ENCODE peak calls at places on chromosomes 12 and 14, in nine cellular contexts. H, L, U, N, E, W, P, M and J are unnamed samples.

GRCh38 chr12:63151061-63151897 is at the start of gene AVPR1A:
- DNase-seq in H (no peak), L (peak), U (no peak), N (peak), E (no peak), W (peak), P (no peak), M (no peak), J (no peak)

GRCh38 chr12:122985590-122986257 is 5.2 kb downstream of the ARL6IP4 start:
- DNase-seq in H (no peak), L (peak), U (no peak), N (no peak), E (no peak), W (no peak), P (no peak), M (no peak), J (no peak)

GRCh38 chr12:47274725-47275124 is 195.0 kb upstream of the AMIGO2 start:
- DNase-seq in H (no peak), L (no peak), U (no peak), N (no peak), E (no peak), W (no peak), P (no peak), M (no peak), J (no peak)

GRCh38 chr14:26995301-26995700 is 397.5 kb upstream of the NOVA1 start:
- DNase-seq in H (no peak), L (no peak), U (no peak), N (no peak), E (no peak), W (no peak), P (no peak), M (no peak), J (no peak)

GRCh38 chr14:24422261-24422660 is 7.2 kb downstream of the CBLN3 start:
- DNase-seq in H (no peak), L (no peak), U (no peak), N (peak), E (no peak), W (no peak), P (no peak), M (no peak), J (no peak)

GRCh38 chr12:67068204-67068731 is 200.9 kb upstream of the CAND1 start:
- DNase-seq in H (peak), L (no peak), U (no peak), N (peak), E (no peak), W (peak), P (no peak), M (no peak), J (no peak)

GRCh38 chr12:121668750-121669524 is 517 bp downstream of the MORN3 start:
- DNase-seq in H (peak), L (no peak), U (peak), N (no peak), E (no peak), W (peak), P (no peak), M (no peak), J (no peak)

GRCh38 chr12:20451759-20452158 is 83.4 kb downstream of the PDE3A start:
- DNase-seq in H (no peak), L (no peak), U (no peak), N (no peak), E (no peak), W (no peak), P (no peak), M (no peak), J (peak)

GRCh38 chr12:121175383-121176119 is 34.4 kb upstream of the P2RX4 start:
- DNase-seq in H (no peak), L (peak), U (no peak), N (no peak), E (no peak), W (no peak), P (no peak), M (no peak), J (no peak)

GRCh38 chr14:59425322-59425945 is 39.7 kb downstream of the GPR135 start:
- DNase-seq in H (no peak), L (no peak), U (no peak), N (no peak), E (no peak), W (no peak), P (no peak), M (peak), J (no peak)

GRCh38 chr12:113452458-113452857 is 19.2 kb downstream of the LHX5 start:
- DNase-seq in H (no peak), L (no peak), U (no peak), N (no peak), E (no peak), W (no peak), P (no peak), M (no peak), J (no peak)

GRCh38 chr12:88400302-88400701 is 180.0 kb downstream of the KITLG start:
- DNase-seq in H (no peak), L (no peak), U (no peak), N (no peak), E (no peak), W (no peak), P (no peak), M (no peak), J (no peak)

GRCh38 chr14:26939756-26940155 is 341.9 kb upstream of the NOVA1 start:
- DNase-seq in H (no peak), L (no peak), U (no peak), N (no peak), E (no peak), W (no peak), P (no peak), M (no peak), J (no peak)

GRCh38 chr12:118376089-118377004 is at the start of gene SUDS3:
- DNase-seq in H (peak), L (peak), U (peak), N (peak), E (peak), W (peak), P (peak), M (peak), J (peak)

GRCh38 chr12:51622564-51622963 is 31.5 kb downstream of the SCN8A start:
- DNase-seq in H (no peak), L (no peak), U (no peak), N (no peak), E (no peak), W (no peak), P (no peak), M (no peak), J (no peak)

GRCh38 chr12:20950248-20950647 is 139.7 kb downstream of the SLCO1B3 start:
- DNase-seq in H (no peak), L (no peak), U (no peak), N (no peak), E (no peak), W (no peak), P (no peak), M (no peak), J (no peak)

GRCh38 chr12:115761784-115762183 is 515.7 kb downstream of the MED13L start:
- DNase-seq in H (no peak), L (no peak), U (no peak), N (no peak), E (no peak), W (no peak), P (no peak), M (no peak), J (no peak)

GRCh38 chr14:100421756-100422470 is 98.8 kb downstream of the SLC25A47 start:
- DNase-seq in H (no peak), L (no peak), U (no peak), N (no peak), E (no peak), W (no peak), P (no peak), M (peak), J (no peak)

GRCh38 chr14:60805881-60806569 is 71.5 kb downstream of the MNAT1 start:
- DNase-seq in H (no peak), L (no peak), U (no peak), N (no peak), E (no peak), W (no peak), P (no peak), M (no peak), J (peak)

GRCh38 chr12:124456652-124457152 is 110.7 kb downstream of the NCOR2 start:
- DNase-seq in H (peak), L (no peak), U (no peak), N (no peak), E (no peak), W (no peak), P (peak), M (peak), J (no peak)

GRCh38 chr14:73273799-73274198 is 36.5 kb downstream of the PAPLN start:
- DNase-seq in H (no peak), L (no peak), U (no peak), N (no peak), E (no peak), W (no peak), P (no peak), M (no peak), J (no peak)

GRCh38 chr14:73269729-73270651 is 32.7 kb downstream of the PAPLN start:
- DNase-seq in H (peak), L (peak), U (peak), N (peak), E (no peak), W (no peak), P (no peak), M (peak), J (no peak)

GRCh38 chr14:73276836-73277235 is 39.5 kb downstream of the PAPLN start:
- DNase-seq in H (no peak), L (no peak), U (no peak), N (peak), E (no peak), W (no peak), P (no peak), M (no peak), J (no peak)

GRCh38 chr14:73267474-73267873 is 30.2 kb downstream of the PAPLN start:
- DNase-seq in H (no peak), L (no peak), U (no peak), N (peak), E (no peak), W (no peak), P (no peak), M (no peak), J (no peak)

DNA sequence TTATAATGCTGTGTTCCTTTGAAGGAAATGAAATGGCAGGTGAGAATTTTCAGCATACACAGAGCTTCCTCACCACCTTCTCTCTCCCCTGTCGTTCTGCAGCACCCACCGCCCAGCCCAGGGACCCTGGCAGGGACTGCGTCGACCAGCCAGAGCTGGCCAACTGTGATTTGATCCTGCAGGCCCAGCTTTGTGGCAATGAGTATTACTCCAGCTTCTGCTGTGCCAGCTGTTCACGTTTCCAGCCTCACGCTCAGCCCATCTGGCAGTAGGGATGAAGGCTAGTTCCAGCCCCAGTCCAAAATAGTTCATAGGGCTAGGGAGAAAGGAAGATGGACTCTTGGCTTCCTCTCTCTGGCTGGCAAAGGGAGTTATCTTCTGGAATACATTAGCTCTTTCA is 35.1 kb downstream of the PAPLN start:
- DNase-seq in H (no peak), L (no peak), U (no peak), N (peak), E (no peak), W (no peak), P (no peak), M (no peak), J (no peak)
- TF ChIP-seq POLR2A in H (no peak), L (no peak), U (no peak), N (no peak), E (no peak), W (no peak), P (no peak), M (no peak), J (no peak)

GRCh38 chr14:92540472-92541048 is 27.0 kb downstream of the RIN3 start:
- DNase-seq in H (peak), L (peak), U (peak), N (peak), E (peak), W (no peak), P (peak), M (peak), J (peak)
- TF ChIP-seq POLR2A in H (no peak), L (peak), U (no peak), N (no peak), E (no peak), W (no peak), P (no peak), M (no peak), J (no peak)

DNA sequence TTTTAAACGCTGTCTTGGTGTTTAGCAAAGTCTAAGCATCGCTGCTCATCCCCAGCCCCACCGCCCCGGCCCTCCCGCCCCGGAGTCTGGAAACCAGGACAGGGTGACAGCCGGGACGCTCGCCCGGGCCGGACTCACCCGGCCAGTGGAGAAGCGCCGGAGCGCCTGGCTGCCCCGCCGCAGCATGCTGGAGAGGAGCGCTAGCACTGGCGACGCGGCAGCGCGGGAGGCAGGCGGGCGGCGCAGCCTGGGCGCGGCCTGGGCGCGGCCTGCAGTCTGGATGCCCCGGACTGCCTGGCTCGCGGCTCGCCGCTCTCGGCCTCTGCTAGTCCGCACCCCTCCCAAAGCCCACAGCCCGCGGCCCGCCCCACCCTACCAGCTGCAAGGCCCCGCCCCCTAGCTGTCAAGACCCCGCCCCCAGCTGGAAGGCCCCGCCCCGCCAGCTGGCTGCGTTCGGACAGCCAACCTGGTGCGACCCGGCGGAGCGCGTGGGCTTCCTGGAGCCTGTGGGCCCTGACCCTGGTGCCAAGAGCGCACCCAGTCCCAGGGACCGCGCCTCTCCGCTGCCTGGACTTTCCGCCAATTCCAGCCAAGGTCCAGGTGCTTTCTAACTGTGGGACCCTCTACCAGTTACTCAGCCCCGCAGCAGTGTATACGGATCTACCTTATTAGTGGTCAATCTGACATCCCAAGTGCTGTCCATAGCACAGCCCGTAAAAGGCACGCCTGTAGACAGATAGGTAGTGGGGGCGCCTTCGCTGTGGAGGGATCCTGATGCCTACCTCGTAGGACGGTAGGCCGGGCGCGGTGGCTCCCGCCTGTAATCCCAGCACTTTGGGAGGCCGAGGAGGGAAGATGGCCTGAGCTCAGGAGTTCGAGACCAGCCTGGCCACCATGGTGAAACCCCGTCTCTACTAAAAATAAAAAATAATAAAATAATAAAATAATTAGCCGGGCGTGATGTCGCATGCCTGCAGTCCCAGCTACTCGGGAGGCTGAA is at the start of gene ALDH1L2:
- DNase-seq in H (peak), L (peak), U (peak), N (peak), E (peak), W (peak), P (peak), M (peak), J (peak)
- TF ChIP-seq POLR2A in H (no peak), L (peak), U (no peak), N (no peak), E (no peak), W (peak), P (peak), M (no peak), J (peak)

DNA sequence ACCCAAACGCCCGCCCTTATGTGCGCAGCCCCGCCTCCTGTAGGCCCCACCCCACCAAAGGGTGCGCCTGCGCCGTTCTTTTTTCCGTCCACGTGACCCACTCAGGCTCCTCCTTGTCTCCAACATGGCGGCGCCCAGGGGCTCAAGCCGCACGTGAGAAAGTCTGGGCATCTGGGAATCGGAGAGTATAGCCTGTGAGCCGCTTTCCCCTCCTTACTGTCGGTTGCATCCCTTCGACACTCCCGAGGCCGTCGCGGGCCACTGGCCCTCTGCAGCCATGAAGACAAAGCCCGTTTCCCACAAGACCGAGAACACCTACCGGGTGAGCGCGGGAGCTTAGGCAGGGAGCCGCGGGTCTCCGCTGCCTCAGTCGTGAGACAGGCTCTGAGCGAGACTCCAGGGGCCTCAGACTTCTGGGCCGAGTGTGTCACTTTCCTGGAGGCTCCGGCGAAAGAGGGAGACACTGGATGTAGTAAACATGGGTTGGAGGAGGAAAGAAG is at the start of gene UTP20:
- DNase-seq in H (peak), L (peak), U (peak), N (peak), E (peak), W (peak), P (peak), M (peak), J (peak)
- TF ChIP-seq POLR2A in H (no peak), L (no peak), U (no peak), N (no peak), E (no peak), W (peak), P (no peak), M (no peak), J (peak)

GRCh38 chr12:104460973-104461693 is 4.4 kb downstream of the CHST11 start:
- DNase-seq in H (no peak), L (no peak), U (no peak), N (peak), E (no peak), W (no peak), P (no peak), M (no peak), J (no peak)
- TF ChIP-seq POLR2A in H (no peak), L (no peak), U (no peak), N (no peak), E (no peak), W (no peak), P (no peak), M (no peak), J (no peak)

DNA sequence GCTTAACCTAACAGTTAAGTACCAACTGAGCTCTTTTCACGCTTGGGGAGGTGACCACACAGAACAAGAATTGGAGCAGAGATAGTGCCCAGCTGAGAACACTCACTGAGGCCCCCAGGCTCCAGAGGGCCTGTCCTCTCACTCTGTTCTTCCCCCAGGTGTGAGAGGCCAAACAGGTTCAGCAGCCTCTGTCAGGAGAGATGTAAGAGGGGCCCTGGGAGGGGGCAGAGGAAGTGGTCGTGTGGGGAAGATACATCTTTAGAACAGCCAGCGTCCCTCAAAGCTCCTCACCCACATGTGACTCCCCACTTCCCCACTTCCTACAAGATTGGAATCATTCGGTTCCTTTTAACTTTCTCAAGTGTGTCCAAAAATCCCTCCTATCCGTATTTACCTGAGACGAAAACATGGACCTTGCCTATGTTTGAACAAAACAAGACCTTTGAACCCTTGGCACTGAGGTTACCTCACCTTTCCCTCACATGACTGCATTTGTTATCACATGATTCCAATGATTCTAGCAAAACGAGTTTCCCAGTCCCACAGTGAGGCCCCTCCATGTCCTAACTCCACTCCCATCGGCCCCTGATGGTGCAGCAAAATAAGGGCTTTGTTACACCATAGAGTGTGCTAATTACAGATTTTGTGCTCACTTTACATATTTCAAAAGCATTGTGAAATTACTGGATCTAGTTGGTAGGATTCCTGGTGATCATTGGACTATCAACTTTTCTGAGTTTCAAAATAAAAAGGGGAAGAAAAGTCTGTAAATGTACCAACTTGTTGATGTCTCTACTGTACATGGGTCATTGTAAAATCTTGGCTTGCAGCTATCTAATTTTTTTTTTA is 40.0 kb upstream of the PAPOLA start:
- DNase-seq in H (peak), L (no peak), U (no peak), N (no peak), E (peak), W (no peak), P (no peak), M (no peak), J (no peak)
- TF ChIP-seq POLR2A in H (no peak), L (no peak), U (no peak), N (no peak), E (no peak), W (no peak), P (no peak), M (no peak), J (no peak)

GRCh38 chr12:107238276-107238675 is 144.9 kb upstream of the CRY1 start:
- DNase-seq in H (no peak), L (no peak), U (no peak), N (no peak), E (no peak), W (no peak), P (no peak), M (no peak), J (no peak)

GRCh38 chr12:107243316-107243715 is 150.0 kb upstream of the CRY1 start:
- DNase-seq in H (no peak), L (no peak), U (no peak), N (no peak), E (no peak), W (peak), P (no peak), M (no peak), J (no peak)

GRCh38 chr12:107244584-107244983 is 151.2 kb upstream of the CRY1 start:
- DNase-seq in H (no peak), L (no peak), U (no peak), N (no peak), E (no peak), W (no peak), P (no peak), M (no peak), J (no peak)

GRCh38 chr12:107242189-107242588 is 148.8 kb upstream of the CRY1 start:
- DNase-seq in H (no peak), L (no peak), U (no peak), N (no peak), E (no peak), W (no peak), P (no peak), M (no peak), J (no peak)

DNA sequence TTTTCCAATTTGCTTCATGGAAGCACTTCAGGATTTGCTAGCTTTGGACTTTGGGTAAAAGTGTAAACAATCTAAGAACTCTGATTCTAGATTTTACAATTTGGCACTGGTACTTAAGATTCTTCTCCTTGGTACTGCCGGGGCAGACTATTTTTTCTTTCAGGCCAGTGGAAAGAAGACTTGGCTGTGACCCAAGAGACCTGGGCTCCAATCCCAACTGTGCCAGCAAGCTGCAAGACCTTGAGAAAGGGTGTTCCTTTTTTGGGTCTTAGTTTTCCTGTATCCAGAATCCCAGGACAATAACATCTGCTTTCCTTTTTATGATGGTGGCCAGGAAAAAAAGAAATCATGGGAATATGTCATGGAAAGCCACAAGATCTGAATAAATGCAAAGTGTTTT is 148.1 kb upstream of the CRY1 start:
- DNase-seq in H (no peak), L (peak), U (no peak), N (no peak), E (no peak), W (no peak), P (no peak), M (no peak), J (no peak)
- TF ChIP-seq POLR2A in H (no peak), L (no peak), U (no peak), N (no peak), E (no peak), W (no peak), P (no peak), M (no peak), J (no peak)

GRCh38 chr12:16492820-16493797 is 112.9 kb downstream of the LMO3 start:
- DNase-seq in H (no peak), L (no peak), U (no peak), N (no peak), E (no peak), W (no peak), P (no peak), M (no peak), J (no peak)
- TF ChIP-seq POLR2A in H (no peak), L (no peak), U (no peak), N (no peak), E (no peak), W (no peak), P (no peak), M (no peak), J (no peak)